ENCODE peak calls at places on chromosomes 3 and 15, in seven cellular contexts. T, M, K, Y, J, N and S are unnamed samples.

GRCh38 chr3:52210550-52211046 is 12.6 kb downstream of the ALAS1 start:
- ATAC-seq in M (no peak), N (no peak), Y (no peak), J (peak), K (no peak), T (no peak), S (no peak)

GRCh38 chr3:35758358-35758757 is 119.0 kb downstream of the ARPP21 start:
- ATAC-seq in J (no peak), Y (no peak), M (no peak), K (no peak), N (no peak), T (no peak), S (no peak)

GRCh38 chr3:42801784-42802183 is 2.5 kb downstream of the HIGD1A start:
- ATAC-seq in M (no peak), T (no peak), Y (no peak), K (no peak), N (no peak), J (no peak), S (no peak)

GRCh38 chr3:168248383-168249047 is 152.8 kb upstream of the GOLIM4 start:
- ATAC-seq in M (no peak), T (no peak), K (no peak), N (no peak), Y (no peak), J (peak), S (no peak)

GRCh38 chr3:141413387-141414140 is 45.3 kb downstream of the ZBTB38 start:
- ATAC-seq in K (no peak), J (no peak), N (peak), T (no peak), Y (peak), M (no peak), S (no peak)

GRCh38 chr3:140341817-140342403 is 336.0 kb upstream of the TRIM42 start:
- ATAC-seq in M (no peak), J (no peak), N (no peak), T (no peak), K (no peak), Y (no peak), S (no peak)

GRCh38 chr15:74403981-74404563 is 29.7 kb downstream of the SEMA7A start:
- ATAC-seq in Y (no peak), N (no peak), T (peak), J (no peak), K (no peak), M (no peak), S (peak)

GRCh38 chr15:85722374-85722773 is 72.4 kb downstream of the KLHL25 start:
- ATAC-seq in K (no peak), Y (no peak), N (no peak), T (no peak), M (no peak), J (peak), S (no peak)

GRCh38 chr3:151276038-151277027 is 2.0 kb downstream of the P2RY14 start:
- ATAC-seq in N (peak), T (peak), M (peak), Y (peak), K (no peak), J (no peak), S (peak)

GRCh38 chr3:148642616-148643015 is 55.1 kb upstream of the AGTR1 start:
- ATAC-seq in T (no peak), J (no peak), K (no peak), N (no peak), Y (no peak), M (no peak), S (no peak)

GRCh38 chr3:193879099-193879863 is 256.7 kb upstream of the HES1 start:
- ATAC-seq in N (no peak), J (no peak), M (no peak), K (peak), T (no peak), Y (no peak), S (peak)